ENCODE peak calls at places on chromosomes 6 and 20, in six cellular contexts. W is psoas muscle, L is fibroblast of pulmonary artery, A is fibroblast of the aortic adventitia, F is astrocyte of the cerebellum, Q is PC-3. T is an unnamed sample.

GRCh38 chr6:94349227-94349626 is 929.9 kb upstream of the EPHA7 start:
- DNase-seq in W (no peak), A (no peak), Q (peak), F (no peak), L (no peak), T (no peak)

GRCh38 chr20:11267131-11267761 is 593.4 kb upstream of the JAG1 start:
- DNase-seq in Q (peak), L (peak), W (peak), A (peak), F (peak), T (peak)

GRCh38 chr6:90849686-90850085 is 262.8 kb upstream of the MAP3K7 start:
- DNase-seq in L (no peak), W (no peak), A (no peak), F (no peak), Q (no peak), T (no peak)

GRCh38 chr20:16575390-16576140 is 2.3 kb upstream of the KIF16B start:
- DNase-seq in A (no peak), W (no peak), L (no peak), Q (no peak), F (no peak), T (no peak)

GRCh38 chr6:121666809-121667208 is 231.4 kb downstream of the GJA1 start:
- DNase-seq in L (peak), W (no peak), Q (peak), F (peak), A (peak), T (peak)

GRCh38 chr6:137970368-137970767 is 103.3 kb downstream of the TNFAIP3 start:
- DNase-seq in A (no peak), W (no peak), Q (no peak), L (no peak), F (no peak), T (no peak)

GRCh38 chr6:83758533-83758932 is 49.6 kb upstream of the SNAP91 start:
- DNase-seq in F (no peak), A (no peak), L (no peak), W (no peak), Q (no peak), T (no peak)

GRCh38 chr20:23235173-23236027 is 115.2 kb upstream of the NXT1 start:
- DNase-seq in L (peak), W (peak), A (peak), F (no peak), Q (peak), T (peak)

GRCh38 chr6:21111399-21111725 is 482.2 kb upstream of the SOX4 start:
- DNase-seq in W (no peak), F (no peak), Q (peak), A (no peak), L (no peak), T (peak)

GRCh38 chr6:54191460-54191859 is 80.2 kb downstream of the MLIP start:
- DNase-seq in F (peak), A (peak), W (no peak), L (peak), Q (peak), T (peak)

GRCh38 chr6:140284871-140285270 is 910.4 kb upstream of the CITED2 start:
- DNase-seq in Q (no peak), A (no peak), L (no peak), W (no peak), F (no peak), T (no peak)

GRCh38 chr20:52103469-52103910 is 88.1 kb downstream of the ZFP64 start:
- DNase-seq in F (no peak), Q (no peak), A (no peak), L (peak), W (no peak), T (peak)

GRCh38 chr20:46220808-46221207 is 87.5 kb downstream of the CDH22 start:
- DNase-seq in L (no peak), W (no peak), A (no peak), F (no peak), Q (no peak), T (no peak)

GRCh38 chr6:123091896-123092271 is 95.8 kb downstream of the CLVS2 start:
- DNase-seq in A (no peak), L (no peak), F (no peak), W (no peak), Q (no peak), T (no peak)

GRCh38 chr20:48880936-48881657 is 40.4 kb upstream of the ARFGEF2 start:
- DNase-seq in A (peak), W (no peak), L (peak), F (no peak), Q (no peak), T (no peak)

GRCh38 chr6:16816891-16817290 is 55.6 kb upstream of the ATXN1 start:
- DNase-seq in Q (no peak), W (no peak), A (peak), L (no peak), F (no peak), T (no peak)

GRCh38 chr6:41741625-41742490 is 5.3 kb downstream of the PGC start:
- DNase-seq in W (no peak), L (no peak), A (no peak), F (no peak), Q (peak), T (no peak)

GRCh38 chr20:15317546-15318242 is 980.3 kb upstream of the FLRT3 start:
- DNase-seq in L (no peak), F (no peak), W (no peak), A (no peak), Q (no peak), T (no peak)

GRCh38 chr20:38730167-38730988 is 6.1 kb downstream of the SLC32A1 start:
- DNase-seq in W (no peak), Q (no peak), A (no peak), L (no peak), F (no peak), T (no peak)

GRCh38 chr6:111995409-111995808 is 58.5 kb upstream of the CCN6 start:
- DNase-seq in Q (peak), W (no peak), L (no peak), F (no peak), A (no peak), T (no peak)

GRCh38 chr6:33162471-33162870 is 29.8 kb downstream of the COL11A2 start:
- DNase-seq in F (no peak), A (no peak), Q (no peak), W (no peak), L (no peak), T (no peak)

GRCh38 chr6:69390125-69390524 is 406.7 kb downstream of the LMBRD1 start:
- DNase-seq in Q (no peak), F (no peak), A (no peak), L (no peak), W (no peak), T (no peak)

DNA sequence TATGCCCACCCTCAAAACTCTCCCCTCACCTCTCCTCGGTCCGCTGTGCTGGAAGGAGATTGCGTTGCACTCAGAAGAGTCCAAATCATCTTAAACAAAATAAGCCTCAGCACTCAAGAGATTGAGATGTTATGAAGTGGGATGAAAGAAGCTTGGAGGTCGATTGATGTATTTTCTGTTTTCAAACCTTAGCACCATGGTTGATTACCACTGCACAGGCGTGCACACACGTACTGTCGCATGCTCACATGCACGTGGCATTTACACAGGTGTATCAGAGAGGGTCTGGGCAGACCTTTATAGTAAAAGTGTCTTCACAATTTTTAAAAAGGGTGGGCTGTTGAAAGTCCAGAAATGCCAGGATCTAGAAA is 612 bp upstream of the AGPAT4 start:
- DNase-seq in F (no peak), L (no peak), A (no peak), W (no peak), Q (no peak), T (peak)
- H3K4me3 ChIP-seq in F (peak), L (peak), A (peak), W (peak), Q (peak), T (peak)

GRCh38 chr6:1893470-1894130 is 283.9 kb downstream of the FOXC1 start:
- DNase-seq in W (no peak), A (no peak), L (no peak), F (no peak), Q (peak), T (no peak)
- TF ChIP-seq CTCF in W (no peak), A (peak), L (no peak), F (peak), Q (peak), T (no peak)

GRCh38 chr6:93105017-93105416 is 314.3 kb downstream of the EPHA7 start:
- DNase-seq in Q (peak), F (peak), L (peak), A (peak), W (no peak), T (peak)
- H3K4me3 ChIP-seq in Q (no peak), F (no peak), L (no peak), A (no peak), W (no peak), T (no peak)

GRCh38 chr6:134315189-134315588 is 2.7 kb downstream of the SGK1 start:
- DNase-seq in A (no peak), L (no peak), F (no peak), Q (no peak), W (no peak), T (no peak)
- TF ChIP-seq CTCF in A (no peak), L (no peak), F (no peak), Q (no peak), W (no peak), T (no peak)

DNA sequence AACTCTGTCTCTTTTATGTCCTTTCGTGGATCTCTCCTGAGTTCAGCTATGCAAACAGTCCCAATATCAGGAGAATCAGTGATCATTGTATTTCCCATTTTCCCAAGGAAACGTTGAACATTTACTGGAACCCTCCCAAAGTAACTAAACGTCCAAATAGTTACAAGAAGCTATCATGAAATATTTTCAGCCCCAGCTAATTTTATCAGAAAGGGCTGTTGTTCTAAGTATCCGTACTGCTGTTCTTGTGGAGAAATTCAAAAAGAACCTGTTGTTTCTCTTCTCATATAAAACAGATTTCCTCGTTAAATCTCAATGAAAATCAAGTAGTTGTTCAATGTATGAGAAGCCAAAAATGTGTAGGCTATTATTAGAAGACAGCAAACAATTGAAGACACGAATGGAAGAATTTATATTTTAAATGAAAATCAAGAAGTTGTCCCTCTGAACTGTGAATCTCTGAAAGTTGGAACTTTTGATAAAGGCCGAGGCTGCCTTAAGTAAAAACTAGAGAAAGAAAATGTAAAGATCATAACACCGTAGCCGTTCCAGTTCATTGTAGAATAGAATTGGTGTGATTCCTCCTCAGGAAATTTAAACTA is 107.6 kb downstream of the HFE start:
- DNase-seq in F (no peak), W (no peak), L (no peak), Q (no peak), A (peak), T (no peak)
- H3K4me3 ChIP-seq in F (peak), W (peak), L (peak), Q (peak), A (peak), T (peak)

GRCh38 chr20:36672991-36673390 is 27.0 kb upstream of the SLA2 start:
- DNase-seq in A (no peak), L (no peak), F (no peak), Q (no peak), W (no peak), T (no peak)

GRCh38 chr20:36676701-36677421 is 30.9 kb upstream of the SLA2 start:
- DNase-seq in F (no peak), L (no peak), A (no peak), Q (no peak), W (no peak), T (no peak)

GRCh38 chr20:36682311-36682710 is 36.3 kb upstream of the SLA2 start:
- DNase-seq in Q (no peak), W (no peak), F (no peak), A (no peak), L (no peak), T (no peak)

GRCh38 chr20:36677422-36677771 is 31.4 kb upstream of the SLA2 start:
- DNase-seq in W (no peak), F (no peak), Q (no peak), A (no peak), L (no peak), T (no peak)
- TF ChIP-seq CTCF in W (no peak), F (no peak), Q (no peak), A (no peak), L (no peak), T (no peak)

GRCh38 chr6:43771210-43771857 is 1.3 kb downstream of the VEGFA start:
- DNase-seq in L (peak), Q (peak), A (peak), F (no peak), W (peak), T (peak)

GRCh38 chr6:43773050-43773956 is 3.3 kb downstream of the VEGFA start:
- DNase-seq in F (no peak), W (peak), L (peak), A (peak), Q (peak), T (peak)

GRCh38 chr6:43770417-43771209 is 602 bp downstream of the VEGFA start:
- DNase-seq in Q (peak), W (peak), L (peak), F (no peak), A (no peak), T (peak)

GRCh38 chr6:43772571-43773049 is 2.6 kb downstream of the VEGFA start:
- DNase-seq in Q (no peak), L (no peak), W (no peak), F (no peak), A (no peak), T (peak)

DNA sequence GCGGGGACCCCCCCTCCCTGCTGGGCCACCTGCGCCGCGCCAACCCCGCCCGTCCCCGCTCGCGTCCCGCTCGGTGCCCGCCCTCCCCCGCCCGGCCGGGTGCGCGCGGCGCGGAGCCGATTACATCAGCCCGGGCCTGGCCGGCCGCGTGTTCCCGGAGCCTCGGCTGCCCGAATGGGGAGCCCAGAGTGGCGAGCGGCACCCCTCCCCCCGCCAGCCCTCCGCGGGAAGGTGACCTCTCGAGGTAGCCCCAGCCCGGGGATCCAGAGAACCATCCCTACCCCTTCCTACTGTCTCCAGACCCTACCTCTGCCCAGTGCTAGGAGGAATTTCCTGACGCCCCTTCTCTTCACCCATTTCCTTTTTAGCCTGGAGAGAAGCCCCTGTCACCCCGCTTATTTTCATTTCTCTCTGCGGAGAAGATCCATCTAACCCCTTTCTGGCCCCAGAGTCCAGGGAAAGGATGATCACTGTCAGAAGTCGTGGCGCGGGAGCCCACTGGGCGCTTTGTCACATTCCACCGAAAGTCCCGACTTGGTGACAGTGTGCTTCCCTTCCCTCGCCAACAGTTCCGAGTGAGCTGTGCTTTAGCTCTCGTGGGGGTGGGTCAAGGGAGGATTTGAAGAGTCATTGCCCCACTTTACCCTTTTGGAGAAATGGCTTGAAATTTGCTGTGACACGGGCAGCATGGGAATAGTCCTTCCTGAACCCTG is 2.0 kb downstream of the VEGFA start:
- DNase-seq in L (peak), Q (peak), W (peak), A (no peak), F (no peak), T (peak)
- H3K4me3 ChIP-seq in L (peak), Q (peak), W (peak), A (peak), F (peak), T (peak)

GRCh38 chr20:44521484-44522481 is at the start of gene SERINC3:
- DNase-seq in Q (peak), A (peak), W (peak), F (peak), L (peak), T (peak)
- TF ChIP-seq CTCF in Q (peak), A (peak), W (peak), F (peak), L (peak), T (no peak)

GRCh38 chr6:113631616-113632015 is 225.5 kb upstream of the MARCKS start:
- DNase-seq in W (no peak), Q (no peak), L (no peak), F (no peak), A (no peak), T (no peak)
- H3K4me3 ChIP-seq in W (peak), Q (no peak), L (no peak), F (no peak), A (no peak), T (no peak)

GRCh38 chr6:24060982-24061754 is 64.8 kb upstream of the NRSN1 start:
- DNase-seq in F (no peak), W (no peak), L (no peak), Q (no peak), A (no peak), T (no peak)
- TF ChIP-seq CTCF in F (no peak), W (no peak), L (no peak), Q (no peak), A (no peak), T (no peak)